ENCODE peak calls at places on chromosome X, in seven cellular contexts. One of them, this sample, is unnamed.

GRCh38 chrX:46447384-46447783 is 97.8 kb downstream of the ZNF674 start:
- DNase-seq in trophoblast cell: peak
- DNase-seq in cardiac fibroblast: peak
- DNase-seq in OCI-LY7: no peak
- DNase-seq in fibroblast of mammary gland: peak
- DNase-seq in fibroblast of pulmonary artery: peak
- DNase-seq in upper lobe of right lung: no peak
- DNase-seq in this sample: no peak

GRCh38 chrX:25427873-25428555 is 412.2 kb upstream of the ARX start:
- DNase-seq in trophoblast cell: peak
- DNase-seq in cardiac fibroblast: no peak
- DNase-seq in OCI-LY7: no peak
- DNase-seq in fibroblast of mammary gland: no peak
- DNase-seq in fibroblast of pulmonary artery: no peak
- DNase-seq in upper lobe of right lung: no peak
- DNase-seq in this sample: no peak

GRCh38 chrX:115191490-115192243 is 2.5 kb downstream of the RBMXL3 start:
- DNase-seq in trophoblast cell: no peak
- DNase-seq in cardiac fibroblast: no peak
- DNase-seq in OCI-LY7: no peak
- DNase-seq in fibroblast of mammary gland: no peak
- DNase-seq in fibroblast of pulmonary artery: no peak
- DNase-seq in upper lobe of right lung: no peak
- DNase-seq in this sample: peak

GRCh38 chrX:2631743-2632532 is 59.2 kb upstream of the CD99 start:
- DNase-seq in trophoblast cell: no peak
- DNase-seq in cardiac fibroblast: no peak
- DNase-seq in OCI-LY7: peak
- DNase-seq in fibroblast of mammary gland: no peak
- DNase-seq in fibroblast of pulmonary artery: no peak
- DNase-seq in upper lobe of right lung: no peak
- DNase-seq in this sample: no peak

GRCh38 chrX:110407910-110408545 is 49.4 kb downstream of the RTL9 start:
- DNase-seq in trophoblast cell: peak
- DNase-seq in cardiac fibroblast: peak
- DNase-seq in OCI-LY7: peak
- DNase-seq in fibroblast of mammary gland: peak
- DNase-seq in fibroblast of pulmonary artery: peak
- DNase-seq in upper lobe of right lung: no peak
- DNase-seq in this sample: no peak

GRCh38 chrX:86210772-86211171 is 62.5 kb downstream of the DACH2 start:
- DNase-seq in trophoblast cell: no peak
- DNase-seq in cardiac fibroblast: no peak
- DNase-seq in OCI-LY7: no peak
- DNase-seq in fibroblast of mammary gland: no peak
- DNase-seq in fibroblast of pulmonary artery: no peak
- DNase-seq in upper lobe of right lung: no peak
- DNase-seq in this sample: no peak

GRCh38 chrX:109843963-109844751 is 111.1 kb upstream of the ACSL4 start:
- DNase-seq in trophoblast cell: no peak
- DNase-seq in cardiac fibroblast: no peak
- DNase-seq in OCI-LY7: no peak
- DNase-seq in fibroblast of mammary gland: no peak
- DNase-seq in fibroblast of pulmonary artery: no peak
- DNase-seq in upper lobe of right lung: no peak
- DNase-seq in this sample: no peak

GRCh38 chrX:150352114-150352513 is 11.0 kb upstream of the MAMLD1 start:
- DNase-seq in trophoblast cell: no peak
- DNase-seq in cardiac fibroblast: peak
- DNase-seq in OCI-LY7: no peak
- DNase-seq in fibroblast of mammary gland: no peak
- DNase-seq in fibroblast of pulmonary artery: no peak
- DNase-seq in upper lobe of right lung: no peak
- DNase-seq in this sample: no peak

GRCh38 chrX:11665144-11666040 is at the start of gene ARHGAP6:
- DNase-seq in trophoblast cell: peak
- DNase-seq in cardiac fibroblast: peak
- DNase-seq in OCI-LY7: no peak
- DNase-seq in fibroblast of mammary gland: peak
- DNase-seq in fibroblast of pulmonary artery: peak
- DNase-seq in upper lobe of right lung: peak
- DNase-seq in this sample: peak

GRCh38 chrX:143634701-143635442 is 1.0 kb downstream of the SLITRK4 start:
- DNase-seq in trophoblast cell: no peak
- DNase-seq in cardiac fibroblast: no peak
- DNase-seq in OCI-LY7: no peak
- DNase-seq in fibroblast of mammary gland: no peak
- DNase-seq in fibroblast of pulmonary artery: no peak
- DNase-seq in upper lobe of right lung: peak
- DNase-seq in this sample: no peak

GRCh38 chrX:20515841-20516461 is 249.2 kb upstream of the RPS6KA3 start:
- DNase-seq in trophoblast cell: peak
- DNase-seq in cardiac fibroblast: peak
- DNase-seq in OCI-LY7: no peak
- DNase-seq in fibroblast of mammary gland: peak
- DNase-seq in fibroblast of pulmonary artery: peak
- DNase-seq in upper lobe of right lung: no peak
- DNase-seq in this sample: no peak

GRCh38 chrX:1389993-1390285 is 2.0 kb downstream of the SLC25A6 start:
- DNase-seq in trophoblast cell: no peak
- DNase-seq in cardiac fibroblast: no peak
- DNase-seq in OCI-LY7: no peak
- DNase-seq in fibroblast of mammary gland: no peak
- DNase-seq in fibroblast of pulmonary artery: no peak
- DNase-seq in upper lobe of right lung: peak
- DNase-seq in this sample: peak

GRCh38 chrX:1386338-1387127 is 5.4 kb downstream of the SLC25A6 start:
- DNase-seq in trophoblast cell: no peak
- DNase-seq in cardiac fibroblast: no peak
- DNase-seq in OCI-LY7: no peak
- DNase-seq in fibroblast of mammary gland: no peak
- DNase-seq in fibroblast of pulmonary artery: no peak
- DNase-seq in upper lobe of right lung: peak
- DNase-seq in this sample: no peak

GRCh38 chrX:1387141-1387776 is 4.7 kb downstream of the SLC25A6 start:
- DNase-seq in trophoblast cell: no peak
- DNase-seq in cardiac fibroblast: no peak
- DNase-seq in OCI-LY7: no peak
- DNase-seq in fibroblast of mammary gland: no peak
- DNase-seq in fibroblast of pulmonary artery: no peak
- DNase-seq in upper lobe of right lung: peak
- DNase-seq in this sample: peak

GRCh38 chrX:1389181-1389992 is 2.5 kb downstream of the SLC25A6 start:
- DNase-seq in trophoblast cell: no peak
- DNase-seq in cardiac fibroblast: no peak
- DNase-seq in OCI-LY7: no peak
- DNase-seq in fibroblast of mammary gland: no peak
- DNase-seq in fibroblast of pulmonary artery: no peak
- DNase-seq in upper lobe of right lung: peak
- DNase-seq in this sample: peak

DNA sequence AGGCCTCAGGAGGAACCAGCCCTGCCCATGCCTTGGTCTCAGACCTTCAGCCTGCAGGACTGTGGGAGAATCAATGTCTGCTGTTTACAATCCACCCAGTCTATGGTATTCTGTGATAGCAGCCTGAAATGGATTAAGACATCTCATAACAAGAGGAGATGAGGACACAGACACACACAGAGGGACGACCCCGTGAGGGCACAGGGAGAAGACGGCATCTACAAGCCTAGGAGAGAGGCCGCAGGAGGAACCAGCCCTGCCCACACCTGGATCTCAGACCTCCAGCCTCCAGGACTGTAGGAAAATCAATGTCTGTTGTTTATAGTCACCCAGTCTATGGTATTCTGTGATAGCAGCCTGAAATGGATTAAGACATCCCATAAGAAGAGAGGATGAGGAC is 3.3 kb downstream of the SLC25A6 start:
- DNase-seq in trophoblast cell: no peak
- DNase-seq in cardiac fibroblast: no peak
- DNase-seq in OCI-LY7: no peak
- DNase-seq in fibroblast of mammary gland: no peak
- DNase-seq in fibroblast of pulmonary artery: no peak
- DNase-seq in upper lobe of right lung: peak
- DNase-seq in this sample: no peak
- H3K4me3 ChIP-seq in trophoblast cell: no peak
- H3K4me3 ChIP-seq in cardiac fibroblast: no peak
- H3K4me3 ChIP-seq in OCI-LY7: no peak
- H3K4me3 ChIP-seq in fibroblast of mammary gland: no peak
- H3K4me3 ChIP-seq in fibroblast of pulmonary artery: no peak
- H3K4me3 ChIP-seq in upper lobe of right lung: no peak
- H3K4me3 ChIP-seq in this sample: peak

GRCh38 chrX:56233100-56233499 is 944 bp downstream of the KLF8 start:
- DNase-seq in trophoblast cell: peak
- DNase-seq in cardiac fibroblast: peak
- DNase-seq in OCI-LY7: no peak
- DNase-seq in fibroblast of mammary gland: peak
- DNase-seq in fibroblast of pulmonary artery: no peak
- DNase-seq in upper lobe of right lung: peak
- DNase-seq in this sample: peak
- H3K4me3 ChIP-seq in trophoblast cell: peak
- H3K4me3 ChIP-seq in cardiac fibroblast: peak
- H3K4me3 ChIP-seq in OCI-LY7: no peak
- H3K4me3 ChIP-seq in fibroblast of mammary gland: peak
- H3K4me3 ChIP-seq in fibroblast of pulmonary artery: no peak
- H3K4me3 ChIP-seq in upper lobe of right lung: peak
- H3K4me3 ChIP-seq in this sample: peak

GRCh38 chrX:39821709-39822095 is 276.1 kb downstream of the BCOR start:
- DNase-seq in trophoblast cell: no peak
- DNase-seq in cardiac fibroblast: no peak
- DNase-seq in OCI-LY7: no peak
- DNase-seq in fibroblast of mammary gland: no peak
- DNase-seq in fibroblast of pulmonary artery: no peak
- DNase-seq in upper lobe of right lung: no peak
- DNase-seq in this sample: no peak

GRCh38 chrX:39822133-39822748 is 275.5 kb downstream of the BCOR start:
- DNase-seq in trophoblast cell: no peak
- DNase-seq in cardiac fibroblast: no peak
- DNase-seq in OCI-LY7: no peak
- DNase-seq in fibroblast of mammary gland: no peak
- DNase-seq in fibroblast of pulmonary artery: no peak
- DNase-seq in upper lobe of right lung: no peak
- DNase-seq in this sample: no peak

GRCh38 chrX:39821011-39821708 is 276.6 kb downstream of the BCOR start:
- DNase-seq in trophoblast cell: peak
- DNase-seq in cardiac fibroblast: peak
- DNase-seq in OCI-LY7: no peak
- DNase-seq in fibroblast of mammary gland: peak
- DNase-seq in fibroblast of pulmonary artery: no peak
- DNase-seq in upper lobe of right lung: no peak
- DNase-seq in this sample: peak

GRCh38 chrX:39823848-39824247 is 273.9 kb downstream of the BCOR start:
- DNase-seq in trophoblast cell: no peak
- DNase-seq in cardiac fibroblast: no peak
- DNase-seq in OCI-LY7: peak
- DNase-seq in fibroblast of mammary gland: no peak
- DNase-seq in fibroblast of pulmonary artery: no peak
- DNase-seq in upper lobe of right lung: no peak
- DNase-seq in this sample: no peak

GRCh38 chrX:39823424-39823823 is 274.3 kb downstream of the BCOR start:
- DNase-seq in trophoblast cell: no peak
- DNase-seq in cardiac fibroblast: no peak
- DNase-seq in OCI-LY7: no peak
- DNase-seq in fibroblast of mammary gland: no peak
- DNase-seq in fibroblast of pulmonary artery: no peak
- DNase-seq in upper lobe of right lung: no peak
- DNase-seq in this sample: peak
- H3K4me3 ChIP-seq in trophoblast cell: no peak
- H3K4me3 ChIP-seq in cardiac fibroblast: no peak
- H3K4me3 ChIP-seq in OCI-LY7: no peak
- H3K4me3 ChIP-seq in fibroblast of mammary gland: no peak
- H3K4me3 ChIP-seq in fibroblast of pulmonary artery: no peak
- H3K4me3 ChIP-seq in upper lobe of right lung: no peak
- H3K4me3 ChIP-seq in this sample: no peak

GRCh38 chrX:42943051-42943450 is 165.1 kb upstream of the PPP1R2C start:
- DNase-seq in trophoblast cell: no peak
- DNase-seq in cardiac fibroblast: no peak
- DNase-seq in OCI-LY7: peak
- DNase-seq in fibroblast of mammary gland: no peak
- DNase-seq in fibroblast of pulmonary artery: no peak
- DNase-seq in upper lobe of right lung: no peak
- DNase-seq in this sample: no peak
- H3K4me3 ChIP-seq in trophoblast cell: no peak
- H3K4me3 ChIP-seq in cardiac fibroblast: no peak
- H3K4me3 ChIP-seq in OCI-LY7: peak
- H3K4me3 ChIP-seq in fibroblast of mammary gland: no peak
- H3K4me3 ChIP-seq in fibroblast of pulmonary artery: no peak
- H3K4me3 ChIP-seq in upper lobe of right lung: no peak
- H3K4me3 ChIP-seq in this sample: no peak

GRCh38 chrX:131572372-131573014 is 28.6 kb downstream of the OR13H1 start:
- DNase-seq in trophoblast cell: no peak
- DNase-seq in cardiac fibroblast: no peak
- DNase-seq in OCI-LY7: no peak
- DNase-seq in fibroblast of mammary gland: no peak
- DNase-seq in fibroblast of pulmonary artery: no peak
- DNase-seq in upper lobe of right lung: no peak
- DNase-seq in this sample: no peak
- H3K4me3 ChIP-seq in trophoblast cell: no peak
- H3K4me3 ChIP-seq in cardiac fibroblast: no peak
- H3K4me3 ChIP-seq in OCI-LY7: no peak
- H3K4me3 ChIP-seq in fibroblast of mammary gland: no peak
- H3K4me3 ChIP-seq in fibroblast of pulmonary artery: no peak
- H3K4me3 ChIP-seq in upper lobe of right lung: no peak
- H3K4me3 ChIP-seq in this sample: no peak

DNA sequence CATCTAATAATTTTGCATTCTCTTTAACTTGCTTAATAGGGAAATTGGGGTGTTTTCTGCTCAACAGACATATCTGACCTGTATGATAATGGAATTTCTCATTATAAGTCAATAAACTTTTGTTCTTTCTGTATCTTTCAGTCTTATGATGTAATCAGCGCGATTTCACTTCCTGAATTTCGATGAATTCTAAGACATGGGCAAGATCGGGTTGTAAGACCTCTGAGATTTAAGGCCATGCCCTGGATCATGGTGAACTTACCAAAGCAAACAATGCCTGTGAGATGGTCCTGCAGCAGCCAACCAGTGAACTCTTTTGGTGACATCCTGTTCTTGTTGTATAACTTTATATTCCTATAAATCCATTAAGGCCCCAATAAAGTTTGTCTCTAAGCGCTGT is 88.1 kb downstream of the NBDY start:
- DNase-seq in trophoblast cell: no peak
- DNase-seq in cardiac fibroblast: no peak
- DNase-seq in OCI-LY7: no peak
- DNase-seq in fibroblast of mammary gland: no peak
- DNase-seq in fibroblast of pulmonary artery: no peak
- DNase-seq in upper lobe of right lung: no peak
- DNase-seq in this sample: no peak
- H3K4me3 ChIP-seq in trophoblast cell: no peak
- H3K4me3 ChIP-seq in cardiac fibroblast: no peak
- H3K4me3 ChIP-seq in OCI-LY7: no peak
- H3K4me3 ChIP-seq in fibroblast of mammary gland: no peak
- H3K4me3 ChIP-seq in fibroblast of pulmonary artery: no peak
- H3K4me3 ChIP-seq in upper lobe of right lung: no peak
- H3K4me3 ChIP-seq in this sample: no peak